ENCODE peak calls at places on chromosomes 1 and 21, in six cellular contexts. W is DMS153, C is NCI-H187, S is astrocyte of the spinal cord, F is AG09309, L is EH. K is an unnamed sample.

GRCh38 chr1:202818819-202819218 is 8.1 kb downstream of the PCAT6 start:
- DNase-seq in W (no peak), C (no peak), S (no peak), F (no peak), L (no peak), K (no peak)

GRCh38 chr1:10723317-10723716 is 73.1 kb downstream of the CASZ1 start:
- DNase-seq in W (no peak), C (no peak), S (no peak), F (no peak), L (no peak), K (no peak)

GRCh38 chr1:1136547-1137230 is 20.8 kb upstream of the C1orf159 start:
- DNase-seq in W (peak; percentile 97), C (peak; percentile 97), S (no peak), F (no peak), L (no peak), K (peak; percentile 50)

GRCh38 chr1:201022178-201022823 is 1.2 kb downstream of the KIF21B start:
- DNase-seq in W (no peak), C (no peak), S (no peak), F (no peak), L (no peak), K (no peak)

GRCh38 chr21:42151148-42152074 is 67.5 kb upstream of the ABCG1 start:
- DNase-seq in W (peak; percentile 17), C (no peak), S (no peak), F (no peak), L (no peak), K (no peak)

GRCh38 chr1:207919523-207920210 is 8.7 kb upstream of the CD34 start:
- DNase-seq in W (no peak), C (no peak), S (no peak), F (peak; percentile 31), L (no peak), K (no peak)

GRCh38 chr1:80358141-80358540 is 1351.6 kb upstream of the ADGRL4 start:
- DNase-seq in W (no peak), C (no peak), S (no peak), F (no peak), L (no peak), K (no peak)

GRCh38 chr1:114113801-114114750 is 39.6 kb downstream of the SYT6 start:
- DNase-seq in W (no peak), C (no peak), S (peak; percentile 27), F (no peak), L (peak; percentile 77), K (no peak)

GRCh38 chr1:28233264-28233606 is 406 bp upstream of the DNAJC8 start:
- DNase-seq in W (no peak), C (no peak), S (no peak), F (no peak), L (no peak), K (no peak)

GRCh38 chr1:145961425-145962156 is 2.8 kb downstream of the ANKRD34A start:
- DNase-seq in W (no peak), C (peak; percentile 41), S (no peak), F (no peak), L (peak; percentile 52), K (no peak)

GRCh38 chr1:113545210-113545609 is 154.9 kb downstream of the MAGI3 start:
- DNase-seq in W (no peak), C (no peak), S (no peak), F (no peak), L (no peak), K (no peak)

GRCh38 chr1:245837741-245838140 is 669.3 kb downstream of the SMYD3 start:
- DNase-seq in W (no peak), C (no peak), S (peak; percentile 57), F (no peak), L (peak; percentile 62), K (no peak)

GRCh38 chr1:76023669-76024407 is 50.7 kb upstream of the ST6GALNAC3 start:
- DNase-seq in W (no peak), C (no peak), S (peak; percentile 38), F (no peak), L (no peak), K (no peak)

GRCh38 chr1:55727010-55727409 is 511.8 kb upstream of the USP24 start:
- DNase-seq in W (no peak), C (no peak), S (peak; percentile 74), F (no peak), L (peak; percentile 89), K (no peak)

GRCh38 chr1:167697667-167698141 is 24.1 kb upstream of the MPZL1 start:
- DNase-seq in W (peak; percentile 40), C (no peak), S (no peak), F (no peak), L (no peak), K (peak; percentile 24)

GRCh38 chr1:13707211-13707610 is 7.2 kb downstream of the PRDM2 start:
- DNase-seq in W (no peak), C (no peak), S (no peak), F (no peak), L (peak; percentile 16), K (no peak)

GRCh38 chr1:245798367-245798747 is 643.6 kb downstream of the KIF26B start:
- DNase-seq in W (no peak), C (no peak), S (no peak), F (no peak), L (no peak), K (no peak)

GRCh38 chr1:230212405-230212936 is 145.4 kb downstream of the GALNT2 start:
- DNase-seq in W (no peak), C (no peak), S (no peak), F (no peak), L (no peak), K (no peak)

GRCh38 chr1:171188388-171189266 is 3.5 kb downstream of the FMO2 start:
- DNase-seq in W (peak; percentile 26), C (peak; percentile 73), S (peak; percentile 57), F (peak; percentile 8), L (peak; percentile 68), K (peak; percentile 51)

GRCh38 chr1:183600136-183600535 is 9.9 kb upstream of the NCF2 start:
- DNase-seq in W (no peak), C (no peak), S (peak; percentile 70), F (peak; percentile 81), L (peak; percentile 87), K (no peak)

GRCh38 chr1:85451236-85451830 is 13.6 kb downstream of the DDAH1 start:
- DNase-seq in W (no peak), C (no peak), S (no peak), F (no peak), L (no peak), K (no peak)

GRCh38 chr1:72283204-72284083 is 1.1 kb upstream of the NEGR1 start:
- DNase-seq in W (peak; percentile 71), C (peak; percentile 66), S (peak; percentile 86), F (peak; percentile 63), L (peak; percentile 80), K (peak; percentile 73)

GRCh38 chr1:167332503-167332902 is 111.8 kb downstream of the POU2F1 start:
- DNase-seq in W (no peak), C (no peak), S (no peak), F (no peak), L (peak; percentile 3), K (no peak)

GRCh38 chr1:11918779-11919519 is 7.3 kb downstream of the KIAA2013 start:
- DNase-seq in W (no peak), C (no peak), S (peak; percentile 88), F (peak; percentile 62), L (peak; percentile 89), K (no peak)

GRCh38 chr1:224696891-224697765 is 81.0 kb downstream of the CNIH3 start:
- DNase-seq in W (no peak), C (peak; percentile 38), S (peak; percentile 76), F (peak; percentile 41), L (peak; percentile 67), K (no peak)

GRCh38 chr1:243902100-243902499 is 52.1 kb upstream of the AKT3 start:
- DNase-seq in W (no peak), C (no peak), S (no peak), F (no peak), L (no peak), K (no peak)